ENCODE peak calls at places on chromosomes 12 and 14, in five cellular contexts. H is effector memory CD4-positive, alpha-beta T cell; L is AG10803; U is coronary artery; R is GM12878. J is an unnamed sample.

GRCh38 chr12:98780261-98780660 is 135.2 kb downstream of the APAF1 start:
- DNase-seq in H (no peak), L (peak), U (no peak), R (no peak), J (no peak)

GRCh38 chr12:40068416-40068815 is 37.5 kb downstream of the SLC2A13 start:
- DNase-seq in H (no peak), L (no peak), U (no peak), R (no peak), J (no peak)

GRCh38 chr14:73265721-73266046 is 28.4 kb downstream of the PAPLN start:
- DNase-seq in H (no peak), L (no peak), U (no peak), R (no peak), J (no peak)

GRCh38 chr12:121533391-121534090 is 47.3 kb downstream of the KDM2B start:
- DNase-seq in H (no peak), L (peak), U (no peak), R (no peak), J (no peak)

GRCh38 chr14:106417224-106418049 is 891.1 kb downstream of the TMEM121 start:
- DNase-seq in H (peak), L (no peak), U (no peak), R (peak), J (no peak)

GRCh38 chr14:23009939-23010718 is at the start of gene C14orf93:
- DNase-seq in H (peak), L (peak), U (peak), R (no peak), J (peak)

GRCh38 chr12:62724947-62725447 is 210.0 kb downstream of the PPM1H start:
- DNase-seq in H (no peak), L (peak), U (no peak), R (no peak), J (peak)

GRCh38 chr12:69046920-69047319 is 113.9 kb upstream of the CPM start:
- DNase-seq in H (no peak), L (no peak), U (no peak), R (no peak), J (no peak)

GRCh38 chr12:102961488-102961801 is 4.0 kb downstream of the ASCL1 start:
- DNase-seq in H (no peak), L (no peak), U (no peak), R (no peak), J (no peak)

GRCh38 chr12:86389949-86390348 is 133.8 kb upstream of the MGAT4C start:
- DNase-seq in H (no peak), L (no peak), U (no peak), R (no peak), J (no peak)

GRCh38 chr12:47935196-47935595 is 28.2 kb upstream of the TMEM106C start:
- DNase-seq in H (no peak), L (peak), U (no peak), R (no peak), J (no peak)

GRCh38 chr12:12682284-12682683 is 13.7 kb downstream of the GPR19 start:
- DNase-seq in H (no peak), L (no peak), U (no peak), R (no peak), J (no peak)

GRCh38 chr14:43166163-43166562 is 1340.9 kb downstream of the FSCB start:
- DNase-seq in H (no peak), L (no peak), U (no peak), R (no peak), J (no peak)

GRCh38 chr12:78146365-78146772 is 315.7 kb downstream of the NAV3 start:
- DNase-seq in H (no peak), L (peak), U (no peak), R (no peak), J (no peak)

GRCh38 chr12:6608592-6609311 is 1.6 kb upstream of the CHD4 start:
- DNase-seq in H (no peak), L (no peak), U (no peak), R (no peak), J (no peak)

GRCh38 chr12:3225796-3226180 is 148.6 kb downstream of the TSPAN9 start:
- DNase-seq in H (no peak), L (no peak), U (no peak), R (no peak), J (no peak)

GRCh38 chr12:77625441-77625840 is 205.3 kb upstream of the NAV3 start:
- DNase-seq in H (no peak), L (peak), U (no peak), R (no peak), J (no peak)

GRCh38 chr12:40012709-40013108 is 93.2 kb downstream of the SLC2A13 start:
- DNase-seq in H (no peak), L (no peak), U (no peak), R (no peak), J (no peak)

GRCh38 chr12:21413369-21414277 is 23.8 kb upstream of the PYROXD1 start:
- DNase-seq in H (no peak), L (no peak), U (no peak), R (no peak), J (no peak)

GRCh38 chr14:105034314-105035039 is 13.6 kb upstream of the CDCA4 start:
- DNase-seq in H (no peak), L (no peak), U (no peak), R (no peak), J (no peak)

GRCh38 chr12:101229841-101230241 is 19.8 kb upstream of the SLC5A8 start:
- DNase-seq in H (no peak), L (no peak), U (no peak), R (no peak), J (no peak)

GRCh38 chr12:100715976-100716657 is 78.5 kb upstream of the ANO4 start:
- DNase-seq in H (no peak), L (no peak), U (no peak), R (no peak), J (no peak)

GRCh38 chr12:54051916-54052744 is 1.5 kb upstream of the HOXC4 start:
- DNase-seq in H (no peak), L (no peak), U (no peak), R (no peak), J (no peak)

GRCh38 chr12:75979181-75979580 is 52.4 kb downstream of the PHLDA1 start:
- DNase-seq in H (peak), L (peak), U (no peak), R (no peak), J (no peak)

GRCh38 chr14:31360919-31361662 is 59.3 kb downstream of the HEATR5A start:
- DNase-seq in H (no peak), L (peak), U (no peak), R (no peak), J (no peak)

DNA sequence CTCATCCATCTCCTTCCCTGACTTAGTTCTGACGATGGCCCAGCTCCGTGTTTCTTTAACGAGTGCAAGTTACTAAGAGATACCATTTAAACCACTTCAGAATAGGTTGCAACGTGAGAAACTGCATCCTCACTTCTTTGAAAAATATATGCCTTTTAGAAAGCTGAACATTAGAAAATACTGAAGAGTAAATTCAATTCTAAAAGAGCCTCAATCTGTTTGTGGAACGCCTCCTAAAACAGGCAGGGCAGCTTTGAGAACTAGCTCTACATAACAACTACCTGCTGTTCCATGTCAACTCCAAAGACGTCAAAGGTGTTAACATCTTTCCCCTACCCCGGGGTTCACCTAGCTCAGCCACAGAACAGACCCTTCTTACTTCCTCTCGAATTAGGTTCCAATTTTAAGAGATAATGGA is 3.5 kb downstream of the BHLHE41 start:
- DNase-seq in H (no peak), L (no peak), U (no peak), R (no peak), J (no peak)
- H3K4me3 ChIP-seq in H (no peak), L (peak), U (peak), R (peak), J (peak)

GRCh38 chr14:68458840-68459469 is 333.9 kb downstream of the ZFP36L1 start:
- DNase-seq in H (no peak), L (peak), U (no peak), R (no peak), J (no peak)
- H3K4me3 ChIP-seq in H (no peak), L (no peak), U (no peak), R (no peak), J (no peak)

GRCh38 chr14:75993567-75994041 is 8.0 kb downstream of the IFT43 start:
- DNase-seq in H (no peak), L (no peak), U (no peak), R (peak), J (no peak)

GRCh38 chr14:75996488-75996887 is 10.9 kb downstream of the IFT43 start:
- DNase-seq in H (no peak), L (no peak), U (no peak), R (no peak), J (no peak)

GRCh38 chr14:75999511-76000190 is 14.1 kb downstream of the IFT43 start:
- DNase-seq in H (no peak), L (no peak), U (no peak), R (no peak), J (no peak)

GRCh38 chr14:75991753-75992152 is 6.2 kb downstream of the IFT43 start:
- DNase-seq in H (no peak), L (peak), U (no peak), R (no peak), J (no peak)

GRCh38 chr14:75995372-75996041 is 9.9 kb downstream of the IFT43 start:
- DNase-seq in H (no peak), L (peak), U (peak), R (no peak), J (no peak)
- H3K4me3 ChIP-seq in H (no peak), L (peak), U (peak), R (no peak), J (no peak)

GRCh38 chr12:27284751-27285150 is 40.7 kb downstream of the STK38L start:
- DNase-seq in H (no peak), L (peak), U (no peak), R (peak), J (no peak)
- H3K4me3 ChIP-seq in H (no peak), L (no peak), U (peak), R (no peak), J (no peak)

GRCh38 chr12:132438139-132438700 is 51.7 kb upstream of the FBRSL1 start:
- DNase-seq in H (no peak), L (no peak), U (no peak), R (no peak), J (no peak)

GRCh38 chr12:132438726-132439125 is 51.2 kb upstream of the FBRSL1 start:
- DNase-seq in H (no peak), L (no peak), U (no peak), R (no peak), J (no peak)

GRCh38 chr12:132436791-132437251 is 53.1 kb upstream of the FBRSL1 start:
- DNase-seq in H (no peak), L (no peak), U (no peak), R (no peak), J (no peak)

GRCh38 chr12:132435486-132436187 is 54.3 kb upstream of the FBRSL1 start:
- DNase-seq in H (no peak), L (no peak), U (no peak), R (no peak), J (no peak)

DNA sequence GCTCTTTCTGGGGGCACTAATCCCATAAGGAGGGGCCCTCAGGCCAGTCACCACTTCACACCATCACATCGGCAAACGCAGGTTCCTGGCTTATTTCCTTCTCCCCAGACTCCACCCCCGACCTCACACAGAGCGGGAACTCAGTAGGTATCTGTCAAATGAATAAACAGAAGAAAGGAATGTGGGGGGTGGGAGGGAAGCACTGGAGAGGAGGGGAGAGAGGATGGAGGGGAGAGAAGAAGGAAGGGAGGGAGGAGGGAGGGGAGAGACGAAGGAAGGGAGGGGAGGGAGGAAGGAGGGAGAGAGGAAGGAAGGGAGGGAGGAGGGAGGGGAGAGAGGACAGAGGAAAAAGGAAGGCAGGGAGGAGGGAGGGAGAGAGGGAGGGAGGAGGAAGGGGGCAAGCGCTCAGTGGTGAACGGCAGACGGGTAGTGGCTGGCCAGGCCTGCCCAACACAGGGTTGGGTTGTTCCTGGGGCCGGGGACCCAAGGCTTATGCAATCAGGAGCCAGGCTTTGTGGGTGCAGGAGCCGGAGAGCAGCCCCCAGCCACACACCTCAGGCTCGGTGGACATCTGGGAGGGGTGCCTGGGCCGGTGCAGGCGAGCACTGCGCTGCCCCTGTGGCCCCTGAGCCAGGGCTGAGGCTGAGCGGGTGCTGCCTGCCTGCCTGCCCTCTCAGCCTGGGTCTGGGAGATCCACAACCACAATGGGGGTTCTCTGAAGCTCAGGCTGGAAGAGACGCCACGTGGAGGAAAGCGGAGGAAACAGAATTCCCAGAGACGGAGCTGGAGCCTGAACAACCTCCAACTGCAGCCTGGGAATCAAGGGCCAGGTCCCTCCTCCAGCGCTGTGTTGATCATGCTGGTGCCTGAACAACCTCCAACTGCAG is 52.5 kb upstream of the FBRSL1 start:
- DNase-seq in H (no peak), L (no peak), U (no peak), R (no peak), J (no peak)
- H3K4me3 ChIP-seq in H (peak), L (no peak), U (no peak), R (no peak), J (no peak)

DNA sequence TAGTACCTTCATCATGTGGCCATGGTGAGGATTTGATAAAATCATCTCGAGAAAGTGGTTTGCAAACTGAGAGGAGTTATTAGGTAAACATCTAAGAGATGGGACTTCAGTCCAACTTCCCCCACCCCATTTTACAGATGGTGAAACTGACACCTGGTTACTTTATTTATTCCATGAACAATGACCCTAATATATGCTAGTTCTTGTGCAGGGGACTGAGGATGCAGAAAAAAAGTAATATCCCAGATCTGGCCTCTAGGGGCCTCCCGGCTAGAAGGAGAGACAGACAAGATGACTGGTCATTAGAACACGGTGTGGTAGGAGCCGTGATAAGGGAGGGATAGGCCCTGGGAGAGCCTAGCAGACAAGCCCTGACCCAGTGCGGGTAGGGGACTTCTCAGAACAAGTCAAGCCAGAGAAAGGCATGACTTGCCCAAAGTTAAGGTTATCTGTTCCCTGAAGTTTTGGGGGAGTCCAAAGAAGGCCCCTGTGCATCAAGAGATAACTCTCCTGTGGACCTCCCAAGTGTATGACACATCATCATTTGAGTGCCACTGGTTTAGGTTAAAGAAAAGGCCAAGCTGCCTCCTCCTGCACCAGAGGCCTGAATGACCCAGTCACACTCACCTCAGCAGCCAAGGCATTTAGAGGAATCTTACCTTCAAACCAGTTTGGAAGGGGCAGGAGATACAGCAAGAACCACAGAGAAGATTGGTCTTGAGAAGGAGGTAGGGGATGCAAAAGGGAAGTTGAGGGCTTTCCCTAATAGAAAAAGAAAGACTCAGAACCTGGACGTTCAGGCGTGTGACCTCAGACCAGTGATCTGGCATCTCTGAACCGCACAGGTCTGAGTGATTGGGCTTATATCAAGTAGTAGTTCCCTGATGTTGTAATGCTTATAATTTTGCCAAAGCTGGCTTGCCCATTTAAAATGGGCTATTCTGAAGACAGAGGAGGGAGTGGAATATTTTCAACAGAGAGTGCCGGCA is 1.6 kb downstream of the CMKLR1 start:
- DNase-seq in H (no peak), L (peak), U (no peak), R (no peak), J (no peak)
- H3K4me3 ChIP-seq in H (no peak), L (no peak), U (peak), R (no peak), J (peak)

DNA sequence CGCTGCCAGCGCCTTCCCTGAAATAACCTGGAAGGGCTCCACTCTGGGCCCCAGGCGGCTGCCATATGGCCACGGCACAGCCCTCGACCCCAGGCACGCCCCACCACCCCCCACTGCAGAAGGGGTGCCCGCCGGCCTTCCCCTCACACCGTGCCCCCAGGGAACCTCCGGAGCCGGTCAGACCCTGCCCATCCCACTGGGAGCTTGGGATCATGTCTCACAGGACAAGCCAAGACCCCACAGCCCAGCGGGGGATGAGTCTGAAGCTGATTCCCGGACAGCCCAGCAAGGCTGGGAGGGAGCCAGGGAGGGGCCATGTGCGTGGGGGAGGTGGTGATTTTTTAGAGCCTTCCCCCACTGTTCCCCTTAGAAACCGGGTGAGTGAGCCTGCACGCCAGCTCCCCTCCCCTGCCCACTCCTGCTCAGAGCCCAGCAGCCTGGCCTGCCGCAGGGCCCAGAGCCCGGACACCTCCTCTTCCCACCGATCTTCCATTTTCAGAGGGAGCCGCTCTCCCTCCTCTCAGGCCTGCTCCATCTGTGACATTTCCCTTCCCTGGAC is 1.4 kb downstream of the RIMBP2 start:
- DNase-seq in H (no peak), L (no peak), U (peak), R (no peak), J (no peak)
- H3K4me3 ChIP-seq in H (no peak), L (no peak), U (peak), R (peak), J (peak)

DNA sequence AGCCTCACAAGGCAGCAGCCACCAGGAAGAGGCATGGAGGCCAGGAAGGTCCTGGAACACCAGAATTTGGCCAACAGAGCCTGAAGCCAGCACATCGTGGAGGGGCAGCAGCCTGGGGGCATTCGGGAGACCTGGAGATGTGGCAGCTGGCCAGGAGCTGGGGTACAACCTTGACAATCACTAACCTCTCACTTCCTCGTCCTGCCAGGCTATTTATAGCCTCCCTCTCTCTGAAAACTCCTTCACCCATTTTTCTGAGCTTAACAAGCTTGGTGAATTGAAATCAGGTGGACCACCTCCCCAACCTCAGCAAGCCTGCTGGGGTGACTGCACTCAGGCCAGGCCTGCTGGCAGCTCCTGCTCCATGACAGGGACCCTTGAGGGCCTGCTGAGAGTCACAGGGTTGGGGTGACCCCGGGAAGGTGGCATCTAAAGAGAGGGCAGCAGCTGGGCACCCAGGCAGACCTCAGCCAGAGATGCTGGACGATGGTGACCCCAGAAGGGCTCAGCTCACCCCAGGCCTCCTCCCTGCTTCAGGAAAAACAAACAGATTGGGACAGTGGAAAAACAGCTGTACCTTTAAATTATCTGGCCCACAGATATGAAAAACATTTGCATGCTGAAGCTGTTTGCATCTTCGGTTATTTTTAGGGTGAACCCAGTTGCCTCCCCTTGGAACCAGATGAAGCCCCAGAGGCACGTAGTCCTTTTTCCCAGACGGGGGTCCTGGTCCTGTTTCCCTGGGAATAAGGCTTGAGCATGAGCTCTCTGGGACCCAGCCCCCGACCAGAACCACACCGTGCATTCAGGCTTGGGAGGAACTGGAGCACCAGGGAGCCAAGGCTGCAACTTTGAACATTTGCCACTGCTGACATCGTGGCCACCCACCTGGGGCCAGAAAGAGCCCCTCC is 67.0 kb downstream of the PITPNM2 start:
- DNase-seq in H (no peak), L (no peak), U (no peak), R (no peak), J (no peak)
- H3K4me3 ChIP-seq in H (no peak), L (no peak), U (no peak), R (peak), J (peak)

GRCh38 chr12:117360222-117360550 is 1.2 kb downstream of the NOS1 start:
- DNase-seq in H (no peak), L (no peak), U (no peak), R (no peak), J (no peak)
- H3K4me3 ChIP-seq in H (no peak), L (no peak), U (no peak), R (no peak), J (peak)

J was measured in dorsolateral prefrontal cortex.